ENCODE peak calls at places on chromosome 5, in five cellular contexts. J is glutamatergic neuron, P is lower lobe of right lung, R is endothelial cell, X is cardiac muscle cell. C is an unnamed sample.

GRCh38 chr5:68074048-68074632 is 141.4 kb upstream of the PIK3R1 start:
- DNase-seq in P (no peak), X (no peak), J (no peak), R (no peak), C (no peak)

GRCh38 chr5:134177197-134178171 is 734 bp upstream of the SKP1 start:
- DNase-seq in J (no peak), X (peak), R (peak), P (peak), C (no peak)

GRCh38 chr5:179168636-179169035 is 108.5 kb downstream of the ZNF354C start:
- DNase-seq in J (no peak), P (peak), R (no peak), X (no peak), C (no peak)

GRCh38 chr5:1432296-1432695 is 12.9 kb downstream of the SLC6A3 start:
- DNase-seq in J (no peak), X (no peak), R (no peak), P (no peak), C (no peak)

GRCh38 chr5:139019880-139020279 is 144.7 kb upstream of the LRRTM2 start:
- DNase-seq in X (peak), P (no peak), J (no peak), R (no peak), C (no peak)

GRCh38 chr5:93886917-93887361 is 145.5 kb upstream of the POU5F2 start:
- DNase-seq in X (no peak), R (no peak), J (no peak), P (no peak), C (no peak)

GRCh38 chr5:1103505-1104326 is 8.1 kb downstream of the SLC12A7 start:
- DNase-seq in X (no peak), J (no peak), R (no peak), P (peak), C (no peak)

GRCh38 chr5:67183859-67184258 is 12.7 kb downstream of the CD180 start:
- DNase-seq in J (no peak), R (no peak), P (no peak), X (no peak), C (no peak)

GRCh38 chr5:7814816-7815215 is 36.1 kb downstream of the CFAP90 start:
- DNase-seq in P (no peak), J (no peak), R (no peak), X (no peak), C (no peak)

GRCh38 chr5:124736814-124737186 is 9.6 kb downstream of the ZNF608 start:
- DNase-seq in R (no peak), J (no peak), X (no peak), P (no peak), C (no peak)

GRCh38 chr5:56760723-56761122 is 54.6 kb upstream of the MAP3K1 start:
- DNase-seq in R (no peak), P (no peak), X (no peak), J (no peak), C (no peak)

GRCh38 chr5:134435525-134435924 is 23.8 kb upstream of the CDKN2AIPNL start:
- DNase-seq in J (no peak), R (no peak), P (no peak), X (no peak), C (no peak)

GRCh38 chr5:78747703-78748359 is 99.3 kb upstream of the LHFPL2 start:
- DNase-seq in X (no peak), P (no peak), J (no peak), R (no peak), C (no peak)

GRCh38 chr5:172905771-172906170 is 53.5 kb upstream of the RPL26L1 start:
- DNase-seq in R (no peak), P (no peak), X (no peak), J (no peak), C (no peak)

GRCh38 chr5:172903790-172904189 is 55.4 kb upstream of the RPL26L1 start:
- DNase-seq in X (no peak), P (peak), J (no peak), R (no peak), C (no peak)

GRCh38 chr5:172904312-172904642 is 54.9 kb upstream of the RPL26L1 start:
- DNase-seq in J (no peak), P (no peak), X (no peak), R (no peak), C (no peak)

GRCh38 chr5:172905346-172905756 is 53.9 kb upstream of the RPL26L1 start:
- DNase-seq in J (no peak), R (no peak), X (no peak), P (no peak), C (no peak)

DNA sequence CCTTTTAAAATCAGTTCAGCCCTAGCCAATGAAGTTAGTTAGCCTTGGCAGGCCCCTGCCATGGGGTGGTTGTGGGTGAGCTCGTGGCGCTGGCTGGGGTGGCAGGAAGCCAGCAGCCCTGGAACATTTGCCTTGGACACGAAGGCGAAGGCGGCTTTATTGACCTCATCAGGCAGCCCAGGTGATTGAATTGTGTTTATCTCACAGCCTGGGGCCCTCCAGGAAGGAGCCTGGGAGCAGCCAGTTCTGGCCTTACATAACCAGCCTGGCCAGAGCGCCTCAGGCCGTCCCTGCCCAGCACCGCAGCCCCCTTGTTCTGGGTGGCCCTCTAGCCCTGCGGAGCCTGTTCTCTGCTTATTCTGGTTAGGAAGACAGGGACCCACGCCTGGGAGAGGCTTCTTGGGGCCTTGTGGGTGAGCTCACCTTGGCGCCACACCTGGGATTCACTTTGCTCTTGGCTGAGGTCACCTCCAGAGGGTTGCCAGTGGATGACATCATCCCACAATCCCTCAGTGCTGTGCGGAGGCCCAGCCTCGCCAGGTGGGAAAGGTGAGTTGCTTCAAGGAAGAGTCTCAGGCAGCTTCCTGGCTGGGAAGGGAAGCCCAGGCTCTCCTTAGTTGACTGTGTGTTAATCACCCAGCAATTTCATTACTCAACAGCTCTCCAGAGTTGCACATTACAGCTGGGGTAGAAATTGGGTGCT is 54.4 kb upstream of the RPL26L1 start:
- DNase-seq in P (peak), R (no peak), X (no peak), J (no peak), C (no peak)
- TF ChIP-seq CTCF in P (no peak), R (no peak), X (no peak), J (no peak), C (no peak)

GRCh38 chr5:99032234-99033013 is 103.6 kb upstream of the CHD1 start:
- DNase-seq in P (no peak), R (peak), J (no peak), X (peak), C (no peak)
- TF ChIP-seq CTCF in P (peak), R (peak), J (peak), X (peak), C (no peak)

DNA sequence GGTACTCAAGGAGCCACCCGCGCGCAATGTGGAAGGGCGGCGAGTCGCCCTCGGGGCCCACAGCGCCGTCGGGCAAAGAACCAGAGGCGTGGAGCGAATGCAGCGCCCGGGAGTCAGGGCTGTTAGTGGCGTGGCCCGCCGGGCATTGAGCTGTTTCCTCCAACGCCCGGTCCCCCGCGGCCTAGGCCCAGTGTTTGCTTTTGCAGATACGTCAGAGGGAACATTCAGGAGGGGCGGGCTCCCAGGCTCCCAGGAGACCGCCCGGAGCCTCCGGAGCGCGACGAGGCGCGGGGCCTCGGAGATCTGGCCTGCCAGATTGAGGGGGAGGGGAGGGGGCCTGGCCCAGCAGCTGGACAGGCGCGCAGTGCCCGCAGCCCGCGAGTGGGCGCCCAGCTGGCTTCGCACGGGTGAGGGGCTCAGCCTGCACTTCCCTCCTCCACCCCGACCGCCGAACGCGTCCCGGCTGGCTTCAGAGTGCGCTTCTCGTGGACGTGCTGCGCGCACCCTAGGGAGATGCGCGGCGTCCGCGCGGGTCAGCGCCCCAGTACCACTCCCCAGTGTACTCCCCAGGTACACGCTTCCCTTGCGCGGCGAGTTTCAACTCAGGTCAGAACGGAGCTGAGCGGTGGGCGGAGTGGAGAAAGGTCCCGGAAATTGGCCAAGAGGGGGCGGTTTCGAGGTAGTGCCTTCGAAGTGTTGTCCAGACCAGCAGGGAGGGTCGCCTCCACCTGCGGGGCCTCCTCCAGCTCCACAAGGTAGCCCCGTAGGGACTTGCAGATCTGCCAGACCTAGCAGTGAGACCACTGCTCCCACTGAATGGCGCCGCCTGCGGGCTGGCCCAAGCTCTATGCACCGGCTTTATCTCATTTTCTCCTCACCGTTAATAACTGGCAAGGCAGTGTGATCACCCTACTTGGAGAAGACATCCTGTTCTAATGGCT is 130.4 kb downstream of the TMEM174 start:
- DNase-seq in J (peak), P (no peak), R (peak), X (peak), C (no peak)
- TF ChIP-seq CTCF in J (peak), P (no peak), R (peak), X (peak), C (no peak)

DNA sequence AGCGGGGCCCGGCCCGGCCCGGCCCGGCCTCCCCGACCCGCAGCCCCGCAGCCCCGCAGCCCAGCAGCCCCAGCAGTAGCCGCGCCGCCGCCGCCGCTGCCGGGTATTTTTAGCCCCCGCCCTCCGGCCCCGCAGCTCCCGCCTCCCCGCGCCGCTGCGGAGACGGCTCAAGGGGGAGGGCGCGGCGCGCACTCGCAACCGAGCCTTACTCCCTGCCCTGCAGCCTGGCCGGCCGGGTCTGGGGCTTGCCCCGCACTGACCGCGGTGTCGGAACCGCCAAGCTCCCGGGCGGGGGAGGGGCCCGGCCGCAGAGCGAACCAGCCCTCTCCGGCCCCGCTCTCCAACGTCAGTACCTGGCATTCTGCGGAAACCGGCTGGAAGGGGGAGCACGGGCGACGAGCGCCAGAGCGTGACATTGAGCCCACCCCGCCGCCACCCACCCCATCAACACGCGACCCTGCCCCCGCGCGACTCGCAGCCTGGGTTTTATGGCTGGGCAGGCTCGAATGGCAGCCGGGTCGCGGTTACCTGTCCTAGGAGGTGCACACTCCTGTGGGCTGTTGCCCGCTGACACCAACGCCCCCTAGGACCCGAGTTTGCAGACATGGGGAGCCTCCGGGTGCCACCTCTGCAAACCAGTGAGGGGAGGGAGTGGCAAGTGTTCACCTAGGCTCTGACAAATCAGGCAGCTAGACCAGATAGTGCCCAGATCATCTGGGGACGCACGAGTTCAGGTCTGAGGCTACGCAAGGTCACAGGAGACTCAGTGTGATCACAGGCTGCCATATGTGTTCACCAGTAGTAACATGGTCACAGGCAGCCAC is at the start of gene ACSL6:
- DNase-seq in P (peak), J (peak), R (peak), X (peak), C (peak)
- TF ChIP-seq CTCF in P (no peak), J (no peak), R (no peak), X (no peak), C (no peak)

DNA sequence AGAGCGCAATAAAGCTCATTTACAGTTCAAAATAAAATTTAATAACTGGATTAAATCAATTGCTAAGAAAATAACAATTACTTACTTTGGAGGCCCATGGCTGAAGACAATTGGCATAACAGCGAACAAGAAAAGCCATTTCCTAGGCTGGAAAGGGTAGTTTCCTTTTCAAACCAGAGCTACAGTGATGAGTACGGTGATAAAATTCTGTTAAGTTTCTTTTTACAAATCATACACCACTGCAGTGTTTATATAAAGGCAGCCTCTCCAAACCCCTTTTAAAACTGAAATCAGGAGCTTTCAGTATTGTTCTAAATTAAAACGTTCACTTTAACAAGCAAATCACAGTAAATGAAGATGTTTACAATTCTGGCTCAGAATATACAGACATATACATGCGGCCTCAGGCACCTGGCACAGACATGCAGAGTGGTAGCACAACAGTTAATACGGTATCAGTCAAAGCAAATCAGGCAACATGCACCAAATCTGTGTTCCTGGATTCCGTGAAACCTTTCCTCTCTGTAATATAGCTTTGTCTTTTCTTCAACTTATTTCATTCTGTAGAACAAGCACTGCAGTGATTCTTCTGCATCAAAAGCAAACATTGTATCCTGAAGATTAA is 102.9 kb downstream of the RAPGEF6 start:
- DNase-seq in J (no peak), P (no peak), X (no peak), R (no peak), C (no peak)
- TF ChIP-seq CTCF in J (no peak), P (no peak), X (no peak), R (no peak), C (no peak)

GRCh38 chr5:180832638-180833068 is 28.4 kb downstream of the ZFP62 start:
- DNase-seq in R (no peak), J (no peak), P (no peak), X (no peak), C (no peak)

GRCh38 chr5:180830253-180831138 is 27.9 kb upstream of the MGAT1 start:
- DNase-seq in X (no peak), R (no peak), P (peak), J (peak), C (peak)

GRCh38 chr5:180825768-180826525 is 23.3 kb upstream of the MGAT1 start:
- DNase-seq in P (no peak), X (no peak), J (no peak), R (no peak), C (no peak)

GRCh38 chr5:180829711-180830110 is 27.1 kb upstream of the MGAT1 start:
- DNase-seq in J (no peak), P (no peak), R (no peak), X (no peak), C (no peak)

GRCh38 chr5:180831139-180832080 is 28.8 kb upstream of the MGAT1 start:
- DNase-seq in X (peak), R (peak), J (peak), P (peak), C (peak)
- TF ChIP-seq CTCF in X (peak), R (no peak), J (no peak), P (peak), C (peak)

GRCh38 chr5:10701567-10702039 is 59.4 kb downstream of the DAP start:
- DNase-seq in P (no peak), X (peak), J (peak), R (peak), C (no peak)
- TF ChIP-seq CTCF in P (peak), X (peak), J (peak), R (peak), C (peak)

GRCh38 chr5:15948225-15948624 is 231.4 kb downstream of the MARCHF11 start:
- DNase-seq in R (no peak), J (no peak), P (no peak), X (no peak), C (no peak)
- TF ChIP-seq CTCF in R (no peak), J (no peak), P (peak), X (peak), C (no peak)

C was measured in natural killer cell.